ENCODE peak calls at places on chromosomes 7 and 10, in eight cellular contexts. T, G, N, X, Q, P, R and D are unnamed samples.

GRCh38 chr7:93944673-93945072 is 23.1 kb downstream of the GNG11 start:
- DNase-seq in T (no peak), G (no peak), N (no peak), X (no peak), Q (no peak), P (no peak), R (no peak), D (no peak)

GRCh38 chr7:79876769-79877362 is 257.8 kb upstream of the GNAI1 start:
- DNase-seq in T (no peak), G (no peak), N (no peak), X (no peak), Q (no peak), P (no peak), R (no peak), D (no peak)

GRCh38 chr7:99409192-99409572 is 413 bp downstream of the BUD31 start:
- DNase-seq in T (no peak), G (no peak), N (no peak), X (no peak), Q (no peak), P (no peak), R (no peak), D (no peak)

GRCh38 chr10:1513221-1513620 is 224.1 kb downstream of the ADARB2 start:
- DNase-seq in T (no peak), G (no peak), N (no peak), X (no peak), Q (no peak), P (no peak), R (no peak), D (no peak)

GRCh38 chr10:58993480-58994221 is 182.8 kb upstream of the PHYHIPL start:
- DNase-seq in T (no peak), G (no peak), N (no peak), X (no peak), Q (no peak), P (no peak), R (no peak), D (no peak)

GRCh38 chr7:81886211-81886764 is 116.4 kb upstream of the HGF start:
- DNase-seq in T (no peak), G (no peak), N (no peak), X (no peak), Q (no peak), P (no peak), R (no peak), D (no peak)

GRCh38 chr7:51310131-51310583 is 6.5 kb downstream of the COBL start:
- DNase-seq in T (no peak), G (no peak), N (no peak), X (no peak), Q (no peak), P (no peak), R (no peak), D (no peak)

GRCh38 chr10:15280462-15280861 is 90.6 kb downstream of the FAM171A1 start:
- DNase-seq in T (no peak), G (no peak), N (no peak), X (no peak), Q (no peak), P (no peak), R (no peak), D (no peak)

GRCh38 chr10:130816116-130816901 is 495.2 kb downstream of the TCERG1L start:
- DNase-seq in T (no peak), G (no peak), N (peak; percentile 35), X (no peak), Q (no peak), P (no peak), R (no peak), D (no peak)

GRCh38 chr7:93981480-93981874 is 22.7 kb downstream of the BET1 start:
- DNase-seq in T (no peak), G (no peak), N (no peak), X (no peak), Q (no peak), P (no peak), R (no peak), D (no peak)

DNA sequence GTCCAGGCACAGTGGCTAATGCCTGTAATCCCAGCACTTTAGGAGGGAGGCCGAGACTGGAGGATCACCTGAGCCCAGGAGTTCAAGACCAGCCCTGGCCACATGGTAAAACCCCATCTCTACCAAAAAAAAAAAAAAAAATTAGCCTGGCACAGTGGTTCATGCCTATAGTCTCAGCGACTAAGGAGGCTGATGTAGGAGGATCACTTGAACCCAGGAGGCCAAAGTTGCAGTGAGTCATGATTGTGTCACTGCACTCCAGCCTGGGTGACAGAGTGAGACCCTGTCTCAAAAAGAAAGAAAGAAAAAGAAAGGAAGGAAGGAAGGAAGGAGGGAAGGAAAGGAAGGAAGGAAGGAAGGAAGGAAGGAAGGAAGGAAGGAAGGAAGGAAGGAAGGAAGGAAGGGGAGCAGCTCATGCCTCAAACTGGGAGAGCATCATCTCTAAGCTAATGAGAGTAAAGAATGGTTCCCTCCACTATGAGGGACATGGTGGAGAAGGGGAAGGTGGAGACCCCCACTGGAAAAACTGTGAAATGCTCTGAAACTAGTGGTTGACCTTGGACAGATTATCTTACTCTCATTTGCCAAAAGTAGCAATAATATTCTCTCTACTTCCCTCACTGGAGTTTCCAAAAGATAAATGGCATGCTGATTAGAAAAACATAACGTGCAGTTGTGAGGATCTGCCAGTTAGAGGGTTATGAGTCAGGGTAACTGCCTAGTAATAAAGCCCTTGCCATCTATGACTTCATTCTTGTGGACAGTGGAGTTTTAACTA is 16.8 kb downstream of the GIMAP5 start:
- DNase-seq in T (no peak), G (peak; percentile 11), N (no peak), X (no peak), Q (no peak), P (no peak), R (no peak), D (no peak)
- TF ChIP-seq CTCF in T (no peak), G (peak; percentile 44), N (no peak), X (no peak), Q (peak; percentile 26), P (peak; percentile 26), R (no peak), D (no peak)

GRCh38 chr7:159114096-159114495 is 30.6 kb downstream of the VIPR2 start:
- DNase-seq in T (no peak), G (no peak), N (no peak), X (no peak), Q (no peak), P (no peak), R (no peak), D (no peak)

GRCh38 chr7:159113056-159113455 is 31.6 kb downstream of the VIPR2 start:
- DNase-seq in T (no peak), G (no peak), N (no peak), X (no peak), Q (no peak), P (no peak), R (no peak), D (no peak)

GRCh38 chr7:159109092-159110035 is 35.3 kb downstream of the VIPR2 start:
- DNase-seq in T (peak; percentile 57), G (no peak), N (no peak), X (no peak), Q (no peak), P (no peak), R (no peak), D (no peak)

GRCh38 chr7:159114981-159115380 is 29.7 kb downstream of the VIPR2 start:
- DNase-seq in T (peak; percentile 38), G (no peak), N (no peak), X (no peak), Q (no peak), P (no peak), R (no peak), D (no peak)

DNA sequence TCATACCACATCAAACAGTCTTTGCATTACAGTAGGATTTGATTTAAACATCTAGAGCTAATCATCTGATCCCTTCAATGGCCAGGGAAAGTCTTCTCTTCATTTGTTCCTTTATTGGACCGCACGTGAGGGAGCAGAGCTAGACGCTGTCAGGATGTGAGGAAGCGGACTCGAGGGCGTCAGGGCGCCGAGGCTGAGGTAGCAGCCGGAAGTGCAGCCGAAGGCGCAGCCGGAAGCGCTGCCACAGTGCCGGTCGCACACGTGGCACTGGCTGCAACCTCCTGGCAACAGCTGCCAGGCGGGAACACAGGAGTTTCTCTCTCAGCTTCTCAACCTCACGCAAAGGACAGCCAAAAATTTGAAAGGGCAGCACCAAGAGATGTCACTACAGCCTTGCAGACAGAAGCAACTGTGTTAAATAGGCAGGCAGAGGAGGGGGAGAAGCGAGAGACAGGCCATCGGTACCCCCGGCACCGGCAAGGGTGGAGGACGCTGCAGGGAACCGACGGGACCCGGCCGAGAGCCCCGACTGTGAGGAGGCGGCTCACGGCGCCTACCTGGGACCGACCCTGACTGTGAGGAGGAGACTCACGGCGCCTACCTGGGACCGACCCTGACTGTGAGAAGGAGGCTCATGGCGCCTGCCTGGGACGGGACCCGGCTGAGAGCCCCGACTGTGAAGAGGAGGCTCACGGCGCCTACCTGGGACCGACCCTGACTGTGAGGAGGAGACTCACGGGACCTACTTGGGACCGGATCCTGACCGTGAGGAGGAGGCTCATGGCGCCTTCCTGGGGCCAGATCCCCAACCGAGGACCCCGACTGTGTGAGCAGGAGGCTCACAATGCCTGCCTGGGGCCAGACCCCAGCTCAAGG is 32.3 kb downstream of the VIPR2 start:
- DNase-seq in T (no peak), G (no peak), N (no peak), X (no peak), Q (no peak), P (no peak), R (no peak), D (no peak)
- TF ChIP-seq CTCF in T (no peak), G (no peak), N (no peak), X (no peak), Q (no peak), P (no peak), R (no peak), D (no peak)

GRCh38 chr7:121890833-121891232 is 17.9 kb downstream of the PTPRZ1 start:
- DNase-seq in T (no peak), G (no peak), N (no peak), X (no peak), Q (no peak), P (no peak), R (no peak), D (no peak)

GRCh38 chr7:121891731-121892130 is 18.8 kb downstream of the PTPRZ1 start:
- DNase-seq in T (no peak), G (no peak), N (no peak), X (no peak), Q (peak; percentile 0), P (no peak), R (no peak), D (no peak)
- TF ChIP-seq CTCF in T (no peak), G (peak; percentile 38), N (no peak), X (no peak), Q (no peak), P (no peak), R (no peak), D (no peak)

GRCh38 chr10:69334258-69335062 is 56.2 kb downstream of the HK1 start:
- DNase-seq in T (no peak), G (no peak), N (no peak), X (no peak), Q (no peak), P (no peak), R (no peak), D (no peak)

GRCh38 chr10:69331161-69331560 is 52.9 kb downstream of the HK1 start:
- DNase-seq in T (no peak), G (no peak), N (no peak), X (no peak), Q (no peak), P (no peak), R (no peak), D (no peak)

GRCh38 chr10:69332278-69333010 is 54.1 kb downstream of the HK1 start:
- DNase-seq in T (no peak), G (no peak), N (no peak), X (no peak), Q (no peak), P (no peak), R (no peak), D (no peak)

GRCh38 chr10:69335063-69335587 is 56.8 kb downstream of the HK1 start:
- DNase-seq in T (no peak), G (no peak), N (no peak), X (no peak), Q (no peak), P (no peak), R (peak; percentile 85), D (peak; percentile 63)

GRCh38 chr10:69333205-69333604 is 54.9 kb downstream of the HK1 start:
- DNase-seq in T (no peak), G (no peak), N (peak; percentile 79), X (no peak), Q (no peak), P (no peak), R (peak; percentile 71), D (no peak)
- TF ChIP-seq CTCF in T (no peak), G (peak; percentile 59), N (no peak), X (no peak), Q (no peak), P (no peak), R (peak; percentile 10), D (no peak)